ENCODE peak calls at places on chromosome 21, in five cellular contexts. F is endodermal cell, S is HCT116, D is GM12864, T is RWPE1. Z is an unnamed sample.
A peak's percentile ranks its signal among the peaks of the same experiment; 100 is the strongest.

GRCh38 chr21:38953516-38953915 is 147.8 kb downstream of the ETS2 start:
- DNase-seq in F (no peak), S (no peak), D (no peak), T (no peak), Z (no peak)

GRCh38 chr21:18951291-18952038 is 547.9 kb upstream of the TMPRSS15 start:
- DNase-seq in F (peak; percentile 82), S (no peak), D (no peak), T (no peak), Z (no peak)

GRCh38 chr21:39712976-39713375 is 32.0 kb upstream of the IGSF5 start:
- DNase-seq in F (peak; percentile 74), S (no peak), D (no peak), T (no peak), Z (no peak)

GRCh38 chr21:36059823-36060158 is 535 bp downstream of the SETD4 start:
- DNase-seq in F (no peak), S (no peak), D (no peak), T (peak; percentile 41), Z (no peak)

GRCh38 chr21:43279578-43279894 is 110.7 kb downstream of the CRYAA start:
- DNase-seq in F (no peak), S (no peak), D (no peak), T (no peak), Z (no peak)

GRCh38 chr21:33682992-33683627 is 40.8 kb downstream of the ITSN1 start:
- DNase-seq in F (no peak), S (peak; percentile 90), D (no peak), T (peak; percentile 74), Z (peak; percentile 68)

GRCh38 chr21:27047331-27048314 is 80.7 kb upstream of the ADAMTS5 start:
- DNase-seq in F (no peak), S (no peak), D (no peak), T (no peak), Z (no peak)

GRCh38 chr21:41080485-41080884 is 87.5 kb upstream of the BACE2 start:
- DNase-seq in F (no peak), S (no peak), D (no peak), T (no peak), Z (no peak)

GRCh38 chr21:28459193-28459592 is 533.5 kb downstream of the LTN1 start:
- DNase-seq in F (no peak), S (no peak), D (no peak), T (no peak), Z (no peak)

GRCh38 chr21:42465008-42465878 is 30.8 kb downstream of the RSPH1 start:
- DNase-seq in F (peak; percentile 34), S (no peak), D (no peak), T (no peak), Z (no peak)

GRCh38 chr21:17900990-17901385 is 81.8 kb upstream of the C21orf91 start:
- DNase-seq in F (peak; percentile 67), S (no peak), D (no peak), T (no peak), Z (no peak)

GRCh38 chr21:42518216-42518615 is 4.6 kb downstream of the SLC37A1 start:
- DNase-seq in F (peak; percentile 38), S (peak; percentile 92), D (no peak), T (no peak), Z (peak; percentile 32)

GRCh38 chr21:37582613-37583012 is 216.0 kb downstream of the DYRK1A start:
- DNase-seq in F (peak; percentile 55), S (peak; percentile 18), D (no peak), T (peak; percentile 34), Z (peak; percentile 17)

GRCh38 chr21:14259669-14260458 is 43.9 kb downstream of the RBM11 start:
- DNase-seq in F (no peak), S (peak; percentile 10), D (peak; percentile 3), T (peak; percentile 39), Z (peak; percentile 10)

GRCh38 chr21:40947713-40948112 is 100.8 kb upstream of the DSCAM start:
- DNase-seq in F (no peak), S (no peak), D (no peak), T (no peak), Z (no peak)

GRCh38 chr21:38993561-38993960 is 187.8 kb downstream of the ETS2 start:
- DNase-seq in F (no peak), S (peak; percentile 4), D (no peak), T (peak; percentile 91), Z (peak; percentile 61)

GRCh38 chr21:38531610-38532009 is 33.3 kb upstream of the ERG start:
- DNase-seq in F (no peak), S (no peak), D (no peak), T (no peak), Z (peak; percentile 8)

GRCh38 chr21:32739946-32740345 is 12.1 kb upstream of the SYNJ1 start:
- DNase-seq in F (peak; percentile 79), S (no peak), D (no peak), T (no peak), Z (no peak)

GRCh38 chr21:15422761-15423160 is 307.0 kb upstream of the USP25 start:
- DNase-seq in F (no peak), S (no peak), D (no peak), T (peak; percentile 56), Z (no peak)

GRCh38 chr21:39647476-39647875 is 34.7 kb downstream of the B3GALT5 start:
- DNase-seq in F (peak; percentile 41), S (no peak), D (no peak), T (no peak), Z (peak; percentile 54)

GRCh38 chr21:31961027-31961426 is 88.2 kb downstream of the HUNK start:
- DNase-seq in F (no peak), S (no peak), D (no peak), T (no peak), Z (no peak)

GRCh38 chr21:39141502-39141901 is 41.7 kb downstream of the PSMG1 start:
- DNase-seq in F (no peak), S (no peak), D (no peak), T (no peak), Z (no peak)

GRCh38 chr21:36589352-36589971 is 109.5 kb upstream of the SIM2 start:
- DNase-seq in F (peak; percentile 73), S (peak; percentile 59), D (peak; percentile 18), T (peak; percentile 5), Z (no peak)

GRCh38 chr21:14591277-14591876 is 45.3 kb upstream of the SAMSN1 start:
- DNase-seq in F (no peak), S (no peak), D (no peak), T (no peak), Z (no peak)

DNA sequence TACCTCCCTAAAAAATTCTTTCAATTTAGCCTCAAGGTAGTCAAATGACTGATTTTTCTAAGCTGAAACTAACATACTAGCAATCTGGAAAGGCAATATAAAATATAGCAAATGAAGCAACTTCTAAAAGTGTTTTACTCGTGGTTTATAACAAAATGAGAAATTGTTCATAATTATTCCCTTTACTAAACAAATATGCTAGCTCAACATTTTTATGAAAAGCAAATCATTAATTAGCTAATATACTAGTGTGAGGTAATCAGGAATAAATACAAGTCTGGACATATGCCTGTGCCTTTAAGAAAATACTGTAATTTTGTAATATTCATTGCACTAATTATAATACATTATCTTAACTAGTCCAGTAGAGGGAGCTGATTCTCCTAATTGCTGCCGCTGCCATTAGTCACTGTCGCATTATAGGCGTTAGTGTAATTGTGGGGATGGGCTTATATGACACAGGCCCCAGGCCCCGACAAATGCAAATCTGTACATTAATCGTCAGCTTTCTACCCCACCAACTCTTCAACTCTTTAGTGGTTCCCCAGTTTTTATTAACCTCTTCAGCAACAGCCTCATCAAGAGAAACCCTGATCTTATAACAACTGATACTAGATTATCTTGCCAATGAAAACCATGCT is 160.9 kb downstream of the GABPA start:
- DNase-seq in F (peak; percentile 43), S (no peak), D (no peak), T (peak; percentile 48), Z (peak; percentile 4)
- TF ChIP-seq CTCF in F (peak; percentile 76), S (peak; percentile 55), D (peak; percentile 36), T (peak; percentile 57), Z (peak; percentile 56)

DNA sequence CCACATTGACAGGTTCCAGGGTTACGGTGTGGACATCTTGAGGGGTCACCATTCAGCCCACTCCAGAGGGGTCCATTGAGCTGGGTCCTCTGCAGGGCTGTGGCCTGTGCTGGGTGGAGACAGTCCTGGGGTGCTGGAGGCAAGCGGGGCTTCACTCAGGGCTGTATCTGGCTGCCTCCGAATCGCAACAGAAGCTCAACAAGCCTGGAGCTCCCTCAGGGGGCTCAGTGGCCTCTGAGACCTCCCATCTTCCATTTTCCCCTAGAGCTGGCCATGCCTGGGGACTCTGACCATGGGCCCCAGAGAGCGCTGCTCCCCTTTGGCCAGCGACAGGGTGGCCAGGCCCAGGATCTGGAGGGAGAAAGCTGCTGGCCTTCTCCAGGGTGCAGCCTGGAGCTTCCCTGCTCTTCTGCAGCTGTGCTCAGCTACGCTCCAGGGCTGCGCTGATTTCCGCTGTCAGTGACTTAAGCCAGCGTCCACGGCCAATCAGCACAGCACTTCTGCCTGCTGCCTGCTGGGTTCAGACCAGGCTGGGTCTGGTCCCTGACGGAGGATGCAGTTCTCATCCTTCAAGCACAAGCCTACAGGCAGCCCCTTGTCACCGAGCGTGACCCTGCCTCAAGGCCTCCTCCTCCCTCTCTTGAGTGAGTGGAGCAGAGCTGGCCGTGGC is 44.9 kb upstream of the ADARB1 start:
- DNase-seq in F (peak; percentile 76), S (no peak), D (no peak), T (no peak), Z (no peak)
- TF ChIP-seq CTCF in F (no peak), S (no peak), D (no peak), T (no peak), Z (no peak)

GRCh38 chr21:44967082-44968047 is 27.5 kb downstream of the SLX9 start:
- DNase-seq in F (no peak), S (no peak), D (no peak), T (no peak), Z (no peak)

GRCh38 chr21:44971672-44971995 is 31.8 kb downstream of the SLX9 start:
- DNase-seq in F (no peak), S (no peak), D (no peak), T (no peak), Z (no peak)

GRCh38 chr21:44969965-44970755 is 30.3 kb downstream of the SLX9 start:
- DNase-seq in F (no peak), S (no peak), D (no peak), T (no peak), Z (no peak)

GRCh38 chr21:44970766-44971671 is 31.2 kb downstream of the SLX9 start:
- DNase-seq in F (no peak), S (no peak), D (no peak), T (no peak), Z (no peak)

GRCh38 chr21:44969066-44969649 is 29.3 kb downstream of the SLX9 start:
- DNase-seq in F (no peak), S (no peak), D (no peak), T (no peak), Z (no peak)
- TF ChIP-seq CTCF in F (no peak), S (no peak), D (no peak), T (no peak), Z (no peak)

DNA sequence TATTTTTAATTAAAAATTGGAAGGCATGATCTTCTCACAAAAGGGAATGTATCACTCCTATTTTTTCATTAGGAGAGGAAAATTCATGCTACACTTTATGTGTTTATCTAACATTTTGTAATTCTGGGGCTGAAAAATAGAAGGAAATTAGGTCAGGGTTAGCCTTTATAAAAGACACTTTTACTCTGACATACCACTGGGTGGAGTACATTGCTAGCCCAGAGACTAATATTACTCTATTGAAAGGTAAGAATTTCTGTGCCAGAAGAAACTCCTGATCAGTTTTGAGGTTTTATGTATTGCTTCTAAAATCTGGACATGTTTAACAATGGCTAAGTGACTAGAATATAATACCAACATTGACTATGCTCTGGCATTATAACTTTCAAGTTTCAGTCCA is 724.6 kb downstream of the USP25 start:
- DNase-seq in F (no peak), S (no peak), D (no peak), T (no peak), Z (no peak)
- TF ChIP-seq CTCF in F (peak; percentile 59), S (no peak), D (no peak), T (peak; percentile 5), Z (peak; percentile 43)